ENCODE peak calls at places on chromosomes 12 and 14, in eight cellular contexts. F is H1; X is stimulated activated CD4-positive, alpha-beta T cell treated with anti-CD3 and anti-CD28 coated beads, Interleukin-1b, Interleukin-23, amount 100 ng/mL, for 48 hours; R is GM23248; Q is A673; Z is adipocyte; D is HFF-Myc; K is T-helper 2 cell. A is an unnamed sample.

GRCh38 chr12:89968151-89968699 is 259.6 kb upstream of the ATP2B1 start:
- DNase-seq in K (no peak), Z (no peak), Q (no peak), F (no peak), X (no peak), D (no peak), R (no peak), A (no peak)

GRCh38 chr12:94123127-94123526 is 25.2 kb upstream of the PLXNC1 start:
- DNase-seq in Q (no peak), K (no peak), F (no peak), Z (no peak), R (no peak), D (no peak), X (no peak), A (no peak)

GRCh38 chr14:59534361-59534987 is 42.1 kb downstream of the CCDC175 start:
- DNase-seq in K (no peak), Q (no peak), D (peak), R (no peak), X (no peak), Z (no peak), F (no peak), A (no peak)

GRCh38 chr12:76680940-76681339 is 83.0 kb upstream of the ZDHHC17 start:
- DNase-seq in R (peak), D (no peak), F (no peak), Z (peak), K (no peak), Q (no peak), X (no peak), A (peak)

GRCh38 chr12:52870361-52871290 is 21.8 kb upstream of the KRT78 start:
- DNase-seq in D (no peak), K (peak), X (peak), Q (peak), R (peak), Z (peak), F (no peak), A (peak)

GRCh38 chr12:120368789-120369475 is at the start of gene MSI1:
- DNase-seq in Z (peak), F (no peak), R (peak), Q (no peak), X (no peak), D (no peak), K (no peak), A (no peak)

GRCh38 chr14:36520601-36521525 is 831 bp upstream of the NKX2-1 start:
- DNase-seq in Q (no peak), K (no peak), D (no peak), F (no peak), R (peak), Z (peak), X (no peak), A (peak)

GRCh38 chr14:89504602-89505320 is 87.7 kb upstream of the FOXN3 start:
- DNase-seq in Q (no peak), D (no peak), F (no peak), X (peak), K (no peak), R (peak), Z (peak), A (peak)

GRCh38 chr14:95479494-95479893 is 37.0 kb downstream of the SYNE3 start:
- DNase-seq in K (no peak), Z (no peak), Q (no peak), F (no peak), D (no peak), X (no peak), R (no peak), A (no peak)

GRCh38 chr12:2290516-2291065 is 237.8 kb downstream of the CACNA1C start:
- DNase-seq in Q (no peak), R (no peak), Z (no peak), F (no peak), K (no peak), X (no peak), D (no peak), A (no peak)

GRCh38 chr12:67263416-67263960 is 5.7 kb upstream of the CAND1 start:
- DNase-seq in F (no peak), Z (no peak), Q (no peak), X (no peak), K (no peak), R (no peak), D (no peak), A (no peak)

GRCh38 chr14:23486116-23486515 is 16.6 kb downstream of the NGDN start:
- DNase-seq in K (no peak), D (no peak), X (no peak), R (no peak), Z (no peak), Q (no peak), F (no peak), A (peak)

GRCh38 chr12:39199371-39199770 is 243.5 kb downstream of the KIF21A start:
- DNase-seq in R (no peak), Q (peak), K (no peak), D (no peak), X (no peak), Z (no peak), F (no peak), A (no peak)

GRCh38 chr12:15558915-15559528 is 230.2 kb downstream of the EPS8 start:
- DNase-seq in K (no peak), F (no peak), X (no peak), Q (peak), R (peak), Z (no peak), D (no peak), A (peak)

GRCh38 chr12:3398196-3398789 is 92.7 kb upstream of the PRMT8 start:
- DNase-seq in F (no peak), K (no peak), X (no peak), R (no peak), Q (no peak), Z (no peak), D (no peak), A (no peak)

GRCh38 chr14:75615200-75615599 is 36.8 kb downstream of the FLVCR2 start:
- DNase-seq in X (no peak), K (no peak), R (no peak), Q (no peak), F (no peak), D (no peak), Z (no peak), A (no peak)

GRCh38 chr14:67514650-67515385 is 18.3 kb upstream of the PLEKHH1 start:
- DNase-seq in Z (peak), X (peak), K (peak), Q (peak), F (no peak), R (peak), D (no peak), A (peak)

GRCh38 chr14:30283822-30284446 is 275.0 kb upstream of the G2E3 start:
- DNase-seq in Z (peak), R (peak), K (no peak), X (no peak), Q (peak), F (peak), D (peak), A (peak)

A was measured in osteoblast.